ENCODE peak calls at places on chromosomes 3 and 15, in five cellular contexts. P, D, U, L and V are unnamed samples.
A peak's percentile ranks its signal among the peaks of the same experiment; 100 is the strongest.

GRCh38 chr3:82044918-82045715 is 283.7 kb upstream of the GBE1 start:
- DNase-seq in U (no peak), L (no peak), D (peak; percentile 14), P (no peak), V (no peak)

GRCh38 chr15:59053482-59053881 is 51.5 kb upstream of the CCNB2 start:
- DNase-seq in P (no peak), L (no peak), D (no peak), U (no peak), V (no peak)

GRCh38 chr3:71900057-71900456 is 115.1 kb upstream of the PROK2 start:
- DNase-seq in D (no peak), U (no peak), L (no peak), P (no peak), V (no peak)

GRCh38 chr15:43930079-43930478 is 103.3 kb downstream of the WDR76 start:
- DNase-seq in D (peak; percentile 72), U (peak; percentile 68), L (no peak), P (peak; percentile 77), V (peak; percentile 48)

GRCh38 chr3:77039606-77040553 is at the start of gene ROBO2:
- DNase-seq in L (peak; percentile 4), P (peak; percentile 22), D (peak; percentile 81), U (peak; percentile 91), V (no peak)

GRCh38 chr3:180693656-180694055 is 14.4 kb upstream of the CCDC39 start:
- DNase-seq in P (no peak), L (no peak), U (no peak), D (no peak), V (no peak)

GRCh38 chr3:133426721-133427120 is 26.9 kb downstream of the BFSP2 start:
- DNase-seq in D (peak; percentile 84), P (peak; percentile 16), U (peak; percentile 68), L (peak; percentile 63), V (peak; percentile 57)

GRCh38 chr15:43441316-43441715 is 51.6 kb downstream of the TP53BP1 start:
- DNase-seq in U (peak; percentile 27), P (peak; percentile 65), D (peak; percentile 63), L (peak; percentile 69), V (peak; percentile 65)

GRCh38 chr15:88610756-88611231 is 10.3 kb upstream of the AEN start:
- DNase-seq in L (no peak), P (no peak), D (peak; percentile 70), U (peak; percentile 36), V (no peak)

GRCh38 chr15:77514635-77515421 is 94.1 kb downstream of the HMG20A start:
- DNase-seq in D (no peak), U (no peak), L (no peak), P (no peak), V (no peak)

GRCh38 chr15:32685576-32685975 is 32.2 kb upstream of the GREM1 start:
- DNase-seq in P (peak; percentile 67), U (peak; percentile 53), L (peak; percentile 89), D (no peak), V (peak; percentile 67)

GRCh38 chr3:123755085-123755484 is 129.0 kb downstream of the MYLK start:
- DNase-seq in U (no peak), D (no peak), L (no peak), P (no peak), V (no peak)

GRCh38 chr3:69864141-69864540 is 124.9 kb downstream of the MITF start:
- DNase-seq in P (no peak), U (no peak), L (no peak), D (no peak), V (no peak)

GRCh38 chr3:38404286-38404685 is 49.4 kb upstream of the ACVR2B start:
- DNase-seq in U (peak; percentile 76), P (peak; percentile 72), L (peak; percentile 70), D (peak; percentile 78), V (peak; percentile 37)

GRCh38 chr3:161175506-161175905 is 45.6 kb upstream of the NMD3 start:
- DNase-seq in D (no peak), U (no peak), L (no peak), P (no peak), V (no peak)

GRCh38 chr3:169914321-169914720 is 2.9 kb downstream of the SAMD7 start:
- DNase-seq in D (peak; percentile 12), L (peak; percentile 52), P (peak; percentile 22), U (peak; percentile 75), V (peak; percentile 93)

GRCh38 chr15:59521443-59521842 is 83.5 kb downstream of the FAM81A start:
- DNase-seq in L (no peak), D (no peak), U (no peak), P (no peak), V (no peak)

GRCh38 chr15:93037341-93038063 is 51.5 kb downstream of the RGMA start:
- DNase-seq in U (peak; percentile 74), L (peak; percentile 39), P (peak; percentile 53), D (no peak), V (peak; percentile 68)

GRCh38 chr3:177284383-177284881 is 87.2 kb upstream of the TBL1XR1 start:
- DNase-seq in D (peak; percentile 95), L (peak; percentile 54), P (peak; percentile 60), U (peak; percentile 76), V (peak; percentile 74)

GRCh38 chr15:66944121-66944520 is 121.3 kb upstream of the SMAD3 start:
- DNase-seq in U (no peak), D (no peak), P (no peak), L (no peak), V (no peak)
- H3K4me3 ChIP-seq in U (no peak overlapping the region), D (no peak overlapping the region), P (no peak overlapping the region), L (no peak overlapping the region), V (no peak overlapping the region)

GRCh38 chr15:98938105-98938417 is 69.5 kb downstream of the PGPEP1L start:
- DNase-seq in L (no peak), P (no peak), D (no peak), U (no peak), V (no peak)
- TF ChIP-seq CTCF in L (no peak), P (no peak), D (no peak), U (no peak), V (no peak)

DNA sequence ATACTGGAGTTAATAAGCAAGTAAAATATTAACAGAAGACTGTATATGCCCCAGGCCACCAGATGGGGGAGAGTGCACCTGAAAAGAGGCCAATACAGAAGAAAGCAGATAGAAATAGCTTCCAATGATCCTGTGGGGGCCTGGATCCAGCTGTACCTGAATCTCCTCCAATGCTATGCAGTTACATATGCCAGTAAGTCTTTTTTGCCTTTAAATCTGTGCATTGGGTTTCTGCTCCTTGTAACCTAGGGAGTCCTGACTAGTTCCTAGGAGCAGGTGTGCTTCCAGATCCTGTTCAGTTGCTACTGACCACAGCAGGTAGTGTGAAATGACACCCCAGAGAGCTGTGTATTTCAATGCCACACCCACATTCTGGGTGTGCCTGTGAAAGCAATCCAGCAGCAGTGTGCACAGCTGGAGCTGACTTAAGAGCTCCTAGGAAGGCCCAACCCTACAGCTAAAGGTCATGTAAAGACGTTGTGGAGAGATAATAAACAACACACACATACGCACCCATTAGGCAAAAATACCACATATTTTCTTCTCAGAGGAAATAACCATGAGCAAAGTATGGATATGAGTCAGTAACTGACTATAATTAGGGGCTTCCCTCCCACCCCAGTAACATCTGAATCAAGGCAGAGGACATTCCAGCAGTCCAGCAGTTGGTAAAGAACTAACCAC is 62.2 kb upstream of the AKAP13 start:
- DNase-seq in L (peak; percentile 88), D (peak; percentile 53), P (peak; percentile 97), U (peak; percentile 95), V (peak; percentile 79)
- H3K4me3 ChIP-seq in L (no peak overlapping the region), D (no peak overlapping the region), P (no peak overlapping the region), U (no peak overlapping the region), V (no peak overlapping the region)

GRCh38 chr3:19885468-19885867 is 48.5 kb downstream of the EFHB start:
- DNase-seq in P (peak; percentile 44), D (peak; percentile 72), L (peak; percentile 60), U (peak; percentile 63), V (peak; percentile 65)
- TF ChIP-seq CTCF in P (peak; percentile 63), D (peak; percentile 73), L (peak; percentile 57), U (peak; percentile 56), V (peak; percentile 61)

DNA sequence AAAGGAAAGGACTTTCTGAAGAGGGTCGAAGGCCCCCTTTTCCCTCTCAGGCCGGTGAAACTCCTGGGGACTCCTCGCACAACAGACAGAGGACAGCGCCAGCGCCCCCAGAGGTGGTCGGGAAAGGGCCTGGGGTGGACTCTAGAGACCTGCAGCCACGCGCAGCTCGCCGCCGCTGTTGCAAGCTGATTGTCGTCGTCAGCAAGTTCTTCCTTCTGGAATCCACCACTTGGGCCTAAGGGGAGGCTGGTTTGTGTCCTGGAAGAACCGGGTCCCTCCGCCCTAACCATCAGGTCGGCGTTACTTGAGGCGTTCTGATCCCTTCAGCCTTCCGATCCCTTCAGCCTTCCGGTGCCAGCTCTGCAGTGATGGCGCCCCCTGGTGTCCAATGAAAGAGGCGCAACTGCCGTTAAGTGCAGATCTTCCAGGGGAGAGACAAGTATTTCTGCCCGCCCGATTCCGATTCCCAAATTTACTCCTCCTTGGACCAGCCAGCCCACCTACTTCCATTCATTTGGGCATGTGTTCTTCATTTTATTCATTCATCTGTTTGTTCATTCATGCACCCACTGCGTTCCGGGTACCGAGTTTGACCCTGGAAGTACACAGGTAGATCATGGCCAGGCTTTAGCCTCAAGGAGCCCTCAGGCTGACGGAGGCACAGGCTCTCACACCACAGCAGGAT is 77.2 kb upstream of the SLC6A11 start:
- DNase-seq in U (peak; percentile 86), D (peak; percentile 77), P (peak; percentile 62), L (peak; percentile 72), V (peak; percentile 68)
- H3K4me3 ChIP-seq in U (no peak overlapping the region), D (peak overlapping the region; percentile 34), P (no peak overlapping the region), L (peak overlapping the region; percentile 31), V (peak overlapping the region; percentile 53)

GRCh38 chr15:71109130-71109529 is 6.1 kb upstream of the THSD4 start:
- DNase-seq in D (no peak), L (peak; percentile 62), P (peak; percentile 56), U (peak; percentile 85), V (peak; percentile 86)
- TF ChIP-seq CTCF in D (peak; percentile 19), L (peak; percentile 20), P (peak; percentile 35), U (peak; percentile 45), V (peak; percentile 50)

DNA sequence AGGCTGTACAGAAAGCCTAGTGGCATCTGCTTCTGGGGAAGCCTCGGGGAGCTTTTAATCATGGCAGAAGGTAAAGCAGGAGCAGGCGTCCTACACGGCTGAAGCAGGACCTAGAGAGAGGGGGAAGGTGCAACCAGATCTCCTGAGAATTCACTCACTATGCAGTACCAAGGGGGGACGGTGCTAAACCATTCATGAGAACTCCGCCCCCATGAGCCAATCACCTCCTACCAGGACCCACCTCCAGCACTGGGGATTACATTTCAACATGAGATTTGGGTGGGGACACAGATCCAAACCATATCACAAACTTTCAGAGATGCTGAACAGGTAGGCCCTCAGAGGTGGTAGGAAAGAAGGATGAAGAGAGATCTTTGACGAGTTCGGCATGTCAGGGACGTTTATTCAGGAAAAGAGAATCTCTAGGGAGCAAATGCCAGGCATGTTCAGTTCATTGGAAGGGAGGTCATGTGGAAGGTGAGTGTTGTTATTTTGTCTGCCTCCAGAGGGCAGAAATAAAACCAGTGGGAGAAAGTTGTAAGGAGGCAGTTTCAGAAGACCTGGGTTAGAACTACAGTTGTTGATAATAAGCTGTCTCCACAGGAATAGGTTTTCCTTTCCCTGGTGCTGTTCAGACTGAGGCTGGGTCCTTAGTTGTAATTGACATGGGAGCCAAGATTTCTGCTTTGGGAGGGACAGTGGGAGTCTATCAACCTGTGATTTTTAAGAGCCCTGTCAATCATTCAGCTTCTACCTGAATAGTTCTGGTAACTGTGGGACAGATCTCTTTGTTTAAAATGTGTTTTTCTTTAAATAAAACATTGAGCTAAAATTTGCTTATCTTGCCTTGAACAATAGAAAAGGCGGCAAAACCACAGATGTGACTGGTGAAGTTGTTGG is 4.3 kb upstream of the FNDC3B start:
- DNase-seq in D (peak; percentile 51), P (no peak), L (peak; percentile 56), U (peak; percentile 53), V (peak; percentile 47)
- H3K4me3 ChIP-seq in D (no peak overlapping the region), P (no peak overlapping the region), L (no peak overlapping the region), U (no peak overlapping the region), V (no peak overlapping the region)

GRCh38 chr3:31639828-31640227 is 107.1 kb downstream of the STT3B start:
- DNase-seq in L (no peak), U (no peak), P (no peak), D (no peak), V (no peak)
- TF ChIP-seq CTCF in L (no peak), U (no peak), P (no peak), D (no peak), V (no peak)